ENCODE peak calls at places on chromosomes 7 and 10, in six cellular contexts. K is M059J; O is T-helper 2 cell treated with Interferon-gamma antibody and Interleukin-4, amounts not matched to agents 5 μg/mL and 100 μg/mL, for 36 hours; R is memory B cell; M is ureter; X is stimulated activated CD4-positive, alpha-beta T cell treated with anti-CD3 and anti-CD28 coated beads, Interleukin-4, amount 100 ng/mL, for 24 hours. G is an unnamed sample.

GRCh38 chr10:86298501-86299001 is 68.0 kb downstream of the GRID1 start:
- DNase-seq in K (no peak), O (no peak), R (no peak), M (peak; percentile 22), X (no peak), G (no peak)

GRCh38 chr7:142263598-142264380 is 5.9 kb upstream of the PRSS58 start:
- DNase-seq in K (peak; percentile 68), O (no peak), R (no peak), M (no peak), X (no peak), G (no peak)

GRCh38 chr10:117163061-117163953 is 25.2 kb upstream of the VAX1 start:
- DNase-seq in K (no peak), O (no peak), R (no peak), M (no peak), X (no peak), G (peak; percentile 10)

GRCh38 chr7:73308074-73308664 is 457 bp downstream of the NSUN5 start:
- DNase-seq in K (no peak), O (no peak), R (no peak), M (peak; percentile 37), X (no peak), G (peak; percentile 20)

GRCh38 chr7:91683823-91684222 is 196.7 kb downstream of the MTERF1 start:
- DNase-seq in K (peak; percentile 7), O (no peak), R (no peak), M (no peak), X (no peak), G (no peak)

GRCh38 chr7:1946461-1947450 is 276.7 kb downstream of the ELFN1 start:
- DNase-seq in K (no peak), O (no peak), R (no peak), M (no peak), X (no peak), G (no peak)

GRCh38 chr7:105309235-105310156 is 79.2 kb downstream of the SRPK2 start:
- DNase-seq in K (peak; percentile 25), O (no peak), R (no peak), M (no peak), X (no peak), G (no peak)

GRCh38 chr10:21953585-21954057 is 49.9 kb downstream of the DNAJC1 start:
- DNase-seq in K (peak; percentile 26), O (no peak), R (no peak), M (no peak), X (no peak), G (no peak)

GRCh38 chr7:41134242-41134872 is 568.5 kb downstream of the INHBA start:
- DNase-seq in K (peak; percentile 90), O (peak; percentile 5), R (no peak), M (no peak), X (no peak), G (no peak)

GRCh38 chr7:158228131-158228530 is 359.5 kb downstream of the PTPRN2 start:
- DNase-seq in K (no peak), O (no peak), R (no peak), M (no peak), X (no peak), G (no peak)

GRCh38 chr10:350981-351501 is 215.8 kb downstream of the ZMYND11 start:
- DNase-seq in K (no peak), O (no peak), R (no peak), M (no peak), X (no peak), G (no peak)

GRCh38 chr10:22620140-22620857 is 94.1 kb downstream of the PIP4K2A start:
- DNase-seq in K (peak; percentile 94), O (no peak), R (no peak), M (no peak), X (no peak), G (peak; percentile 50)

GRCh38 chr10:15543994-15544393 is 172.9 kb upstream of the FAM171A1 start:
- DNase-seq in K (no peak), O (no peak), R (no peak), M (no peak), X (no peak), G (no peak)

GRCh38 chr10:78255214-78255613 is 221.6 kb downstream of the RPS24 start:
- DNase-seq in K (peak; percentile 50), O (no peak), R (no peak), M (no peak), X (no peak), G (no peak)

GRCh38 chr7:118152149-118152548 is 31.8 kb upstream of the LSM8 start:
- DNase-seq in K (no peak), O (no peak), R (no peak), M (no peak), X (no peak), G (no peak)

GRCh38 chr7:142805350-142806020 is 34.7 kb downstream of the PRSS2 start:
- DNase-seq in K (no peak), O (no peak), R (no peak), M (peak; percentile 28), X (no peak), G (no peak)

GRCh38 chr7:69880848-69881247 is 282.6 kb downstream of the AUTS2 start:
- DNase-seq in K (no peak), O (no peak), R (no peak), M (no peak), X (no peak), G (peak; percentile 77)

GRCh38 chr10:99843310-99843709 is 60.9 kb downstream of the ABCC2 start:
- DNase-seq in K (no peak), O (no peak), R (no peak), M (no peak), X (no peak), G (no peak)

GRCh38 chr7:2717293-2717904 is 29.4 kb downstream of the AMZ1 start:
- DNase-seq in K (no peak), O (no peak), R (no peak), M (peak; percentile 70), X (no peak), G (no peak)

GRCh38 chr7:134527979-134528371 is 608 bp downstream of the AKR1B10 start:
- DNase-seq in K (peak; percentile 80), O (no peak), R (no peak), M (no peak), X (no peak), G (no peak)

GRCh38 chr7:1661461-1661860 is 8.6 kb upstream of the ELFN1 start:
- DNase-seq in K (no peak), O (no peak), R (no peak), M (no peak), X (no peak), G (no peak)

GRCh38 chr10:84306751-84307384 is 21.5 kb upstream of the CCSER2 start:
- DNase-seq in K (no peak), O (no peak), R (no peak), M (no peak), X (no peak), G (no peak)

GRCh38 chr10:100182281-100182680 is 3.5 kb downstream of the ERLIN1 start:
- DNase-seq in K (no peak), O (no peak), R (no peak), M (no peak), X (no peak), G (no peak)

GRCh38 chr7:31106303-31107105 is 54.4 kb downstream of the ADCYAP1R1 start:
- DNase-seq in K (no peak), O (no peak), R (no peak), M (peak; percentile 37), X (no peak), G (no peak)

GRCh38 chr7:477626-478220 is 41.9 kb downstream of the PDGFA start:
- DNase-seq in K (peak; percentile 47), O (no peak), R (no peak), M (no peak), X (no peak), G (no peak)

G was measured in NCI-H345.